ENCODE peak calls at places on chromosomes 13 and 19, in eight cellular contexts. One of them, this sample, is unnamed.
A peak's percentile ranks its signal among the peaks of the same experiment; 100 is the strongest.

GRCh38 chr13:51902776-51903175 is 41.0 kb downstream of the CCDC70 start:
- DNase-seq in fibroblast of lung: no peak
- DNase-seq in tibial nerve: no peak
- DNase-seq in PC-9: no peak
- DNase-seq in endodermal cell: no peak
- DNase-seq in breast epithelium: no peak
- DNase-seq in CD8-positive, alpha-beta T cell: no peak
- DNase-seq in neural progenitor cell: no peak
- DNase-seq in this sample: no peak

GRCh38 chr13:95644611-95645052 is at the start of gene DZIP1:
- DNase-seq in endodermal cell: peak; percentile 97
- DNase-seq in PC-9: no peak
- DNase-seq in breast epithelium: peak; percentile 37
- DNase-seq in fibroblast of lung: peak; percentile 87
- DNase-seq in CD8-positive, alpha-beta T cell: no peak
- DNase-seq in tibial nerve: peak; percentile 47
- DNase-seq in neural progenitor cell: peak; percentile 94
- DNase-seq in this sample: peak; percentile 30

GRCh38 chr19:7916137-7916907 is 1.7 kb downstream of the TGFBR3L start:
- DNase-seq in CD8-positive, alpha-beta T cell: peak; percentile 26
- DNase-seq in neural progenitor cell: peak; percentile 74
- DNase-seq in breast epithelium: no peak
- DNase-seq in PC-9: no peak
- DNase-seq in endodermal cell: peak; percentile 85
- DNase-seq in tibial nerve: no peak
- DNase-seq in fibroblast of lung: no peak
- DNase-seq in this sample: no peak

GRCh38 chr19:19551862-19552192 is 13.8 kb downstream of the CILP2 start:
- DNase-seq in CD8-positive, alpha-beta T cell: no peak
- DNase-seq in endodermal cell: no peak
- DNase-seq in PC-9: peak; percentile 29
- DNase-seq in tibial nerve: no peak
- DNase-seq in breast epithelium: no peak
- DNase-seq in fibroblast of lung: no peak
- DNase-seq in neural progenitor cell: no peak
- DNase-seq in this sample: no peak

GRCh38 chr19:38538386-38538785 is 79.4 kb downstream of the MAP4K1 start:
- DNase-seq in neural progenitor cell: no peak
- DNase-seq in tibial nerve: no peak
- DNase-seq in endodermal cell: no peak
- DNase-seq in PC-9: no peak
- DNase-seq in CD8-positive, alpha-beta T cell: no peak
- DNase-seq in fibroblast of lung: no peak
- DNase-seq in breast epithelium: no peak
- DNase-seq in this sample: no peak

GRCh38 chr19:29487432-29487831 is 38.4 kb upstream of the VSTM2B start:
- DNase-seq in endodermal cell: peak; percentile 23
- DNase-seq in neural progenitor cell: no peak
- DNase-seq in tibial nerve: no peak
- DNase-seq in fibroblast of lung: no peak
- DNase-seq in PC-9: no peak
- DNase-seq in CD8-positive, alpha-beta T cell: no peak
- DNase-seq in breast epithelium: no peak
- DNase-seq in this sample: no peak

GRCh38 chr13:114225610-114226009 is 9.1 kb upstream of the CDC16 start:
- DNase-seq in endodermal cell: no peak
- DNase-seq in PC-9: no peak
- DNase-seq in breast epithelium: no peak
- DNase-seq in tibial nerve: no peak
- DNase-seq in neural progenitor cell: no peak
- DNase-seq in CD8-positive, alpha-beta T cell: peak; percentile 8
- DNase-seq in fibroblast of lung: no peak
- DNase-seq in this sample: no peak

GRCh38 chr13:75587679-75588078 is 38.1 kb downstream of the UCHL3 start:
- DNase-seq in CD8-positive, alpha-beta T cell: no peak
- DNase-seq in fibroblast of lung: no peak
- DNase-seq in tibial nerve: no peak
- DNase-seq in PC-9: no peak
- DNase-seq in neural progenitor cell: peak; percentile 15
- DNase-seq in breast epithelium: no peak
- DNase-seq in endodermal cell: peak; percentile 53
- DNase-seq in this sample: no peak

GRCh38 chr13:43516401-43516826 is 270.4 kb downstream of the ENOX1 start:
- DNase-seq in CD8-positive, alpha-beta T cell: no peak
- DNase-seq in tibial nerve: peak; percentile 53
- DNase-seq in fibroblast of lung: peak; percentile 91
- DNase-seq in neural progenitor cell: no peak
- DNase-seq in PC-9: no peak
- DNase-seq in breast epithelium: no peak
- DNase-seq in endodermal cell: no peak
- DNase-seq in this sample: no peak

GRCh38 chr19:6639439-6639838 is 30.5 kb downstream of the TNFSF14 start:
- DNase-seq in fibroblast of lung: no peak
- DNase-seq in endodermal cell: no peak
- DNase-seq in neural progenitor cell: no peak
- DNase-seq in PC-9: no peak
- DNase-seq in breast epithelium: no peak
- DNase-seq in CD8-positive, alpha-beta T cell: no peak
- DNase-seq in tibial nerve: no peak
- DNase-seq in this sample: no peak

GRCh38 chr13:97407540-97407939 is 26.4 kb upstream of the RAP2A start:
- DNase-seq in CD8-positive, alpha-beta T cell: no peak
- DNase-seq in tibial nerve: no peak
- DNase-seq in fibroblast of lung: no peak
- DNase-seq in neural progenitor cell: no peak
- DNase-seq in endodermal cell: no peak
- DNase-seq in PC-9: no peak
- DNase-seq in breast epithelium: no peak
- DNase-seq in this sample: no peak

GRCh38 chr19:45049073-45049736 is 10.4 kb downstream of the CLASRP start:
- DNase-seq in tibial nerve: no peak
- DNase-seq in fibroblast of lung: no peak
- DNase-seq in breast epithelium: no peak
- DNase-seq in endodermal cell: no peak
- DNase-seq in CD8-positive, alpha-beta T cell: no peak
- DNase-seq in PC-9: no peak
- DNase-seq in neural progenitor cell: no peak
- DNase-seq in this sample: no peak

GRCh38 chr19:11269408-11269807 is 7.1 kb upstream of the DOCK6 start:
- DNase-seq in breast epithelium: no peak
- DNase-seq in fibroblast of lung: peak; percentile 38
- DNase-seq in CD8-positive, alpha-beta T cell: no peak
- DNase-seq in neural progenitor cell: no peak
- DNase-seq in endodermal cell: no peak
- DNase-seq in PC-9: no peak
- DNase-seq in tibial nerve: no peak
- DNase-seq in this sample: no peak

GRCh38 chr13:47555235-47555634 is 445.8 kb downstream of the SUCLA2 start:
- DNase-seq in CD8-positive, alpha-beta T cell: no peak
- DNase-seq in PC-9: no peak
- DNase-seq in endodermal cell: no peak
- DNase-seq in tibial nerve: no peak
- DNase-seq in neural progenitor cell: no peak
- DNase-seq in fibroblast of lung: peak; percentile 6
- DNase-seq in breast epithelium: no peak
- DNase-seq in this sample: peak; percentile 47

GRCh38 chr13:62300021-62300420 is 884.4 kb upstream of the PCDH20 start:
- DNase-seq in fibroblast of lung: no peak
- DNase-seq in breast epithelium: no peak
- DNase-seq in PC-9: no peak
- DNase-seq in endodermal cell: no peak
- DNase-seq in neural progenitor cell: no peak
- DNase-seq in CD8-positive, alpha-beta T cell: no peak
- DNase-seq in tibial nerve: no peak
- DNase-seq in this sample: no peak

GRCh38 chr13:44904982-44905381 is 84.3 kb downstream of the NUFIP1 start:
- DNase-seq in fibroblast of lung: peak; percentile 96
- DNase-seq in tibial nerve: peak; percentile 66
- DNase-seq in endodermal cell: no peak
- DNase-seq in breast epithelium: no peak
- DNase-seq in neural progenitor cell: no peak
- DNase-seq in CD8-positive, alpha-beta T cell: no peak
- DNase-seq in PC-9: peak; percentile 23
- DNase-seq in this sample: peak; percentile 95

GRCh38 chr13:102460806-102461205 is 59.0 kb upstream of the FGF14 start:
- DNase-seq in tibial nerve: no peak
- DNase-seq in fibroblast of lung: no peak
- DNase-seq in neural progenitor cell: no peak
- DNase-seq in breast epithelium: no peak
- DNase-seq in CD8-positive, alpha-beta T cell: no peak
- DNase-seq in PC-9: no peak
- DNase-seq in endodermal cell: no peak
- DNase-seq in this sample: no peak

GRCh38 chr19:5003781-5004180 is 34.9 kb downstream of the KDM4B start:
- DNase-seq in PC-9: no peak
- DNase-seq in endodermal cell: no peak
- DNase-seq in CD8-positive, alpha-beta T cell: no peak
- DNase-seq in neural progenitor cell: no peak
- DNase-seq in fibroblast of lung: no peak
- DNase-seq in tibial nerve: no peak
- DNase-seq in breast epithelium: no peak
- DNase-seq in this sample: no peak

GRCh38 chr19:47032171-47032811 is 12.7 kb downstream of the NPAS1 start:
- DNase-seq in endodermal cell: peak; percentile 94
- DNase-seq in PC-9: peak; percentile 67
- DNase-seq in neural progenitor cell: peak; percentile 71
- DNase-seq in fibroblast of lung: no peak
- DNase-seq in CD8-positive, alpha-beta T cell: peak; percentile 51
- DNase-seq in tibial nerve: no peak
- DNase-seq in breast epithelium: no peak
- DNase-seq in this sample: no peak

GRCh38 chr19:45164577-45165335 is 4.0 kb upstream of the NKPD1 start:
- DNase-seq in breast epithelium: peak; percentile 85
- DNase-seq in fibroblast of lung: peak; percentile 47
- DNase-seq in PC-9: peak; percentile 82
- DNase-seq in CD8-positive, alpha-beta T cell: peak; percentile 20
- DNase-seq in endodermal cell: peak; percentile 96
- DNase-seq in neural progenitor cell: peak; percentile 33
- DNase-seq in tibial nerve: no peak
- DNase-seq in this sample: no peak

DNA sequence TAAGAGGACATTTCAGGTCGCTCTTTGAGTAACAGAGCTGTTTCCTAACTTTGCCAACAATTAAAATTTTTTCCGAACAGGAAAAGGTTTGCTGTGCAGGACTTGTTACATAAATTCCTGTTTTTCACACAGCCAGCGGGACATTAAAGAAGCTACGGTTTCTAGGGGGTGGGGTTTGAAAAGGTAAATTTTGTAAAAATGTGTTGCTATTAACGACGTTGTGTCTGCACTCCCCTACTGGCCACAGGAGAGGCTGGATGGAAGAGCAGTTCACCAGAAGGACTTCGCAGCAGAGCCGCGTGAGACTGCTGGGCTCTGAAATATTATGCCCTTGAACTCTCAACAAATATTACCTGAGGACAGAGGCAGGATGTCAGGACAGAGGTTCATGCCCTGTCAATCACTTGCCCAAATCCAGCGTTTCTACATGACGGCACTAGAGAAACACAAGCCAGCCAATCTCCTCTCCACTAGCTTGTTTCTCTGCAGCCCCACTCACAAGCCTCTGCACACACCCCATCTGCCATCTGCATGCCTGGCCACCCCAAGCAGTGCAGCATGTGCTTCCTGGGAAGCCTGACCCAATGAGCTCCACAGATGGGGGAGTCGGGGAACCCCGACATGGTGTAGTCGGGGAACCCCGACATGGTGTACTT is 102.0 kb downstream of the FOXO1 start:
- DNase-seq in breast epithelium: no peak
- DNase-seq in tibial nerve: no peak
- DNase-seq in neural progenitor cell: no peak
- DNase-seq in fibroblast of lung: no peak
- DNase-seq in PC-9: no peak
- DNase-seq in CD8-positive, alpha-beta T cell: no peak
- DNase-seq in endodermal cell: no peak
- DNase-seq in this sample: no peak
- H3K4me3 ChIP-seq in breast epithelium: peak overlapping the region; percentile 32
- H3K4me3 ChIP-seq in tibial nerve: peak overlapping the region; percentile 11
- H3K4me3 ChIP-seq in neural progenitor cell: no peak overlapping the region
- H3K4me3 ChIP-seq in fibroblast of lung: no peak overlapping the region
- H3K4me3 ChIP-seq in PC-9: no peak overlapping the region
- H3K4me3 ChIP-seq in CD8-positive, alpha-beta T cell: no peak overlapping the region
- H3K4me3 ChIP-seq in endodermal cell: no peak overlapping the region
- H3K4me3 ChIP-seq in this sample: no peak overlapping the region

DNA sequence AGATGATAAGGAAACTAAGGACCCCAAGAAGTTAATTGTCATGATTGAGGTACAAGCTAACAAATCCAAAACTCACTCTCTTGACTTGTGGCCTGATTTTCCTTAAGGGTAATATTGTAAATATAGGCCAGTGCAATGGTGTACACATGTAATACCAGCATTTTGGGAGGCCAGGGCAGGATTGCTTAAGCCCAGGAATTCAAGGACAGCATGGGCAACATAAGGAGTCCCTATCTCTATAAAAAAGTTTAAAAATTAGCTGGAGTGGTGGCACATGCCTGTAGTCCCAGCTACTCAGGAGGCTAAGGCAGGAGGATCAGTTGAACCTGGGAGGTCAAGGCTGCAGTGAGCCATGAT is 28.7 kb upstream of the GARRE1 start:
- DNase-seq in breast epithelium: no peak
- DNase-seq in neural progenitor cell: no peak
- DNase-seq in fibroblast of lung: peak; percentile 63
- DNase-seq in PC-9: no peak
- DNase-seq in CD8-positive, alpha-beta T cell: no peak
- DNase-seq in tibial nerve: no peak
- DNase-seq in endodermal cell: no peak
- DNase-seq in this sample: no peak
- H3K4me3 ChIP-seq in breast epithelium: no peak overlapping the region
- H3K4me3 ChIP-seq in neural progenitor cell: no peak overlapping the region
- H3K4me3 ChIP-seq in fibroblast of lung: no peak overlapping the region
- H3K4me3 ChIP-seq in PC-9: no peak overlapping the region
- H3K4me3 ChIP-seq in CD8-positive, alpha-beta T cell: no peak overlapping the region
- H3K4me3 ChIP-seq in tibial nerve: no peak overlapping the region
- H3K4me3 ChIP-seq in endodermal cell: no peak overlapping the region
- H3K4me3 ChIP-seq in this sample: no peak overlapping the region

DNA sequence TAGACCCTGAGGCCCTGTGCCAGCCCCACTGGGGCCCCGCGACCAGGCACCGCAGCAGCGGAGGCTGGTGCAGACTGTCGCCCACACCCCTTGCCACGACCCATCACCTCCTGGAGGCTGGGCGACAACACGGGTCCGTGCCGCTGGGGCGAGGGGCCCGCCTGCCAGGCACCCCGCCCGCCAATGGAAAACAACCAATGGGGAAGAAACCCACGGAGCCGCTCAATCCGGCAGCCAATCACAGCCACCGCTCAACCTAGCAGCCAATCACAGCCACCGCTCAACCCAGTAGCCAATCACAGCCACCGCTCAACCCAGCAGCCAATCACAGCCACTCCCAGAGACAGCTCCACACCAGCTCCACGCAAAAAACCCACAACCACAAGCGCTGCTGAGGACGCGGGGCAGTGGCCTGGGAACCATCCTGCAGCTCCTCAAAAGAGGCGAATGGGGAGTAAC is 29.7 kb downstream of the GPX4 start:
- DNase-seq in CD8-positive, alpha-beta T cell: peak; percentile 51
- DNase-seq in endodermal cell: peak; percentile 87
- DNase-seq in breast epithelium: no peak
- DNase-seq in tibial nerve: no peak
- DNase-seq in PC-9: no peak
- DNase-seq in fibroblast of lung: no peak
- DNase-seq in neural progenitor cell: no peak
- DNase-seq in this sample: no peak
- H3K4me3 ChIP-seq in CD8-positive, alpha-beta T cell: no peak overlapping the region
- H3K4me3 ChIP-seq in endodermal cell: no peak overlapping the region
- H3K4me3 ChIP-seq in breast epithelium: peak overlapping the region; percentile 100
- H3K4me3 ChIP-seq in tibial nerve: no peak overlapping the region
- H3K4me3 ChIP-seq in PC-9: no peak overlapping the region
- H3K4me3 ChIP-seq in fibroblast of lung: no peak overlapping the region
- H3K4me3 ChIP-seq in neural progenitor cell: no peak overlapping the region
- H3K4me3 ChIP-seq in this sample: no peak overlapping the region

GRCh38 chr19:1076951-1077350 is 10.0 kb downstream of the ARHGAP45 start:
- DNase-seq in neural progenitor cell: no peak
- DNase-seq in endodermal cell: no peak
- DNase-seq in PC-9: no peak
- DNase-seq in tibial nerve: no peak
- DNase-seq in fibroblast of lung: no peak
- DNase-seq in breast epithelium: peak; percentile 71
- DNase-seq in CD8-positive, alpha-beta T cell: peak; percentile 90
- DNase-seq in this sample: no peak
- H3K4me3 ChIP-seq in neural progenitor cell: no peak overlapping the region
- H3K4me3 ChIP-seq in endodermal cell: no peak overlapping the region
- H3K4me3 ChIP-seq in PC-9: no peak overlapping the region
- H3K4me3 ChIP-seq in tibial nerve: no peak overlapping the region
- H3K4me3 ChIP-seq in fibroblast of lung: no peak overlapping the region
- H3K4me3 ChIP-seq in breast epithelium: peak overlapping the region; percentile 51
- H3K4me3 ChIP-seq in CD8-positive, alpha-beta T cell: peak overlapping the region; percentile 87
- H3K4me3 ChIP-seq in this sample: no peak overlapping the region

This sample was measured in retinal pigment epithelial cell.